ENCODE peak calls at places on chromosomes 3 and 15, in six cellular contexts. K is activated CD8-positive, alpha-beta memory T cell treated with anti-CD3 and anti-CD28 coated beads for 48 hours; D is Kasumi-1; L is stimulated activated CD8-positive, alpha-beta memory T cell treated with anti-CD3 and anti-CD28 coated beads, Interleukin-4, amount 100 ng/mL, for 24 hours; U is H9; A is A549. C is an unnamed sample.

GRCh38 chr3:16767006-16767405 is 117.7 kb upstream of the PLCL2 start:
- DNase-seq in L (no peak), U (peak), A (no peak), D (no peak), K (no peak), C (no peak)

GRCh38 chr15:48759921-48760320 is 50.9 kb downstream of the CEP152 start:
- DNase-seq in A (no peak), L (no peak), D (no peak), K (no peak), U (no peak), C (no peak)

GRCh38 chr3:126134219-126134975 is 46.0 kb downstream of the ALDH1L1 start:
- DNase-seq in U (peak), D (peak), K (no peak), A (peak), L (peak), C (no peak)

GRCh38 chr15:59380902-59381610 is 8.4 kb upstream of the MYO1E start:
- DNase-seq in D (no peak), L (no peak), U (no peak), A (no peak), K (no peak), C (no peak)

GRCh38 chr3:111903067-111903511 is 44.0 kb downstream of the PHLDB2 start:
- DNase-seq in D (no peak), K (no peak), U (no peak), L (no peak), A (peak), C (peak)

GRCh38 chr3:68535782-68536181 is 396.6 kb downstream of the TAFA4 start:
- DNase-seq in U (no peak), K (no peak), D (no peak), L (no peak), A (no peak), C (no peak)

GRCh38 chr3:116905805-116906204 is 196.2 kb downstream of the TUSC7 start:
- DNase-seq in U (no peak), K (no peak), L (no peak), A (no peak), D (no peak), C (no peak)

GRCh38 chr3:188721990-188722389 is 449.8 kb upstream of the TPRG1 start:
- DNase-seq in A (no peak), U (no peak), K (no peak), L (no peak), D (no peak), C (no peak)

GRCh38 chr3:78741066-78741645 is 1026.6 kb downstream of the ROBO1 start:
- DNase-seq in U (no peak), L (no peak), A (peak), K (no peak), D (peak), C (no peak)

GRCh38 chr3:146503459-146504202 is 34.3 kb upstream of the PLSCR2 start:
- DNase-seq in A (peak), K (no peak), L (no peak), D (peak), U (no peak), C (peak)

GRCh38 chr3:17841190-17841828 is 98.9 kb upstream of the TBC1D5 start:
- DNase-seq in L (peak), A (peak), U (peak), D (peak), K (peak), C (peak)

GRCh38 chr3:121703973-121704372 is 43.3 kb upstream of the HCLS1 start:
- DNase-seq in D (no peak), U (no peak), A (no peak), L (no peak), K (no peak), C (no peak)

GRCh38 chr3:178900244-178900643 is 171.4 kb downstream of the ZMAT3 start:
- DNase-seq in U (no peak), L (no peak), A (no peak), K (no peak), D (no peak), C (no peak)

GRCh38 chr15:67105065-67105951 is 39.9 kb downstream of the SMAD3 start:
- DNase-seq in K (no peak), U (no peak), A (peak), D (no peak), L (no peak), C (peak)

GRCh38 chr3:74353039-74353438 is 261.4 kb downstream of the CNTN3 start:
- DNase-seq in A (peak), U (peak), D (peak), L (no peak), K (no peak), C (no peak)

GRCh38 chr15:73120269-73120668 is 68.0 kb downstream of the NEO1 start:
- DNase-seq in A (no peak), L (no peak), K (no peak), U (no peak), D (no peak), C (no peak)

GRCh38 chr15:65987100-65987499 is 117.8 kb downstream of the RAB11A start:
- DNase-seq in D (no peak), L (no peak), K (no peak), U (no peak), A (no peak), C (no peak)

GRCh38 chr3:66098436-66098835 is 59.7 kb upstream of the MAGI1 start:
- DNase-seq in A (no peak), K (no peak), D (no peak), U (no peak), L (no peak), C (no peak)

GRCh38 chr3:142777927-142778326 is 54.1 kb downstream of the TRPC1 start:
- DNase-seq in U (no peak), D (no peak), L (no peak), K (no peak), A (no peak), C (no peak)